ENCODE peak calls at places on chromosomes 12 and 14, in six cellular contexts. M is Calu3; D is kidney glomerular epithelial cell; P is H7; I is stomach; E is stimulated activated naive CD8-positive, alpha-beta T cell treated with anti-CD3 and anti-CD28 coated beads, Interleukin-15, Interleukin-2, amounts not matched to agents 100 U/mL and 50 U/mL, for 24 hours. R is an unnamed sample.

GRCh38 chr14:60313093-60313492 is 64.1 kb downstream of the PPM1A start:
- DNase-seq in M (no peak), E (no peak), I (no peak), D (no peak), P (no peak), R (no peak)

GRCh38 chr12:13177373-13177772 is 19.2 kb upstream of the EMP1 start:
- DNase-seq in E (no peak), M (no peak), P (no peak), I (no peak), D (no peak), R (no peak)

GRCh38 chr14:104368751-104369100 is 210.8 kb upstream of the C14orf180 start:
- DNase-seq in M (no peak), I (no peak), P (no peak), E (no peak), D (no peak), R (no peak)

GRCh38 chr14:75822522-75823288 is 159.1 kb downstream of the TGFB3 start:
- DNase-seq in P (no peak), D (peak; percentile 60), I (no peak), E (no peak), M (no peak), R (peak; percentile 72)

GRCh38 chr12:76552343-76552938 is 7.1 kb downstream of the OSBPL8 start:
- DNase-seq in P (no peak), M (no peak), D (peak; percentile 36), E (no peak), I (no peak), R (peak; percentile 59)

GRCh38 chr12:19846561-19846960 is 407.3 kb downstream of the AEBP2 start:
- DNase-seq in D (peak; percentile 70), P (no peak), E (no peak), M (no peak), I (no peak), R (peak; percentile 48)

GRCh38 chr12:124170756-124171155 is 124.1 kb upstream of the RFLNA start:
- DNase-seq in M (no peak), I (no peak), D (no peak), P (no peak), E (no peak), R (peak; percentile 60)

GRCh38 chr12:57744194-57744776 is 554 bp upstream of the TSPAN31 start:
- DNase-seq in D (peak; percentile 91), M (peak; percentile 76), E (peak; percentile 81), I (peak; percentile 73), P (no peak), R (peak; percentile 83)

GRCh38 chr12:3003593-3003992 is 44.4 kb downstream of the TEAD4 start:
- DNase-seq in D (no peak), E (no peak), M (no peak), P (peak; percentile 76), I (no peak), R (no peak)

GRCh38 chr12:76872415-76872814 is 6.4 kb downstream of the CSRP2 start:
- DNase-seq in E (no peak), D (no peak), I (no peak), P (peak; percentile 72), M (no peak), R (no peak)

GRCh38 chr12:47307680-47308399 is 228.1 kb upstream of the AMIGO2 start:
- DNase-seq in I (peak; percentile 41), E (peak; percentile 47), P (peak; percentile 66), M (peak; percentile 51), D (peak; percentile 68), R (peak; percentile 69)

GRCh38 chr14:74085828-74086227 is 1.1 kb downstream of the LIN52 start:
- DNase-seq in D (no peak), M (no peak), I (no peak), P (no peak), E (no peak), R (no peak)

GRCh38 chr12:45598761-45599160 is 130.7 kb upstream of the ARID2 start:
- DNase-seq in I (no peak), P (no peak), E (no peak), M (no peak), D (no peak), R (no peak)

GRCh38 chr14:91059576-91060471 is 617 bp downstream of the RPS6KA5 start:
- DNase-seq in P (peak; percentile 91), I (peak; percentile 68), D (no peak), M (peak; percentile 72), E (peak; percentile 61), R (peak; percentile 76)

GRCh38 chr12:42698213-42698612 is 108.7 kb upstream of the PRICKLE1 start:
- DNase-seq in E (no peak), M (no peak), I (no peak), D (peak; percentile 13), P (no peak), R (peak; percentile 24)

GRCh38 chr12:68425998-68426397 is 93.8 kb upstream of the MDM1 start:
- DNase-seq in P (no peak), E (no peak), D (no peak), M (no peak), I (no peak), R (no peak)

GRCh38 chr12:55983229-55983849 is 9.5 kb downstream of the RAB5B start:
- DNase-seq in P (no peak), E (no peak), D (no peak), I (no peak), M (no peak), R (no peak)

GRCh38 chr14:71408362-71409035 is 501.2 kb downstream of the PCNX1 start:
- DNase-seq in D (no peak), I (no peak), P (no peak), M (no peak), E (no peak), R (no peak)